ENCODE peak calls at places on chromosomes 12 and 14, in six cellular contexts. F is iris pigment epithelial cell; B is uterus; R is CD8-positive, alpha-beta memory T cell; Z is fibroblast of the conjunctiva; M is pons. H is an unnamed sample.

GRCh38 chr12:112148031-112148513 is 22.7 kb downstream of the TRAFD1 start:
- DNase-seq in M (no peak), Z (peak; percentile 40), B (no peak), R (no peak), F (peak; percentile 92), H (no peak)

GRCh38 chr14:37595809-37596595 is 573 bp downstream of the TTC6 start:
- DNase-seq in F (no peak), B (no peak), Z (no peak), R (peak; percentile 17), M (no peak), H (no peak)

GRCh38 chr14:104337381-104337780 is 199.0 kb downstream of the KIF26A start:
- DNase-seq in B (no peak), M (no peak), R (no peak), Z (no peak), F (no peak), H (no peak)

GRCh38 chr14:94110552-94111181 is at the start of gene IFI27:
- DNase-seq in R (no peak), Z (peak; percentile 67), B (peak; percentile 53), M (no peak), F (peak; percentile 53), H (no peak)

GRCh38 chr12:69007166-69007857 is 74.3 kb upstream of the CPM start:
- DNase-seq in B (no peak), Z (peak; percentile 71), R (no peak), F (peak; percentile 77), M (peak; percentile 39), H (no peak)

GRCh38 chr12:25054783-25055144 is 105.9 kb upstream of the BCAT1 start:
- DNase-seq in Z (no peak), F (peak; percentile 38), M (no peak), B (no peak), R (peak; percentile 23), H (no peak)

GRCh38 chr12:14554281-14555008 is 13.2 kb downstream of the PLBD1 start:
- DNase-seq in M (peak; percentile 82), R (no peak), F (peak; percentile 1), B (peak; percentile 20), Z (no peak), H (peak; percentile 70)

GRCh38 chr14:25400607-25401206 is 350.8 kb upstream of the STXBP6 start:
- DNase-seq in R (no peak), M (peak; percentile 72), F (peak; percentile 35), Z (peak; percentile 27), B (no peak), H (peak; percentile 58)

GRCh38 chr14:59356783-59357182 is 108.4 kb downstream of the GPR135 start:
- DNase-seq in M (no peak), Z (no peak), B (no peak), F (no peak), R (no peak), H (no peak)

GRCh38 chr14:104805326-104805678 is 4.4 kb downstream of the ZBTB42 start:
- DNase-seq in Z (peak; percentile 84), F (peak; percentile 86), M (no peak), B (peak; percentile 55), R (no peak), H (no peak)

GRCh38 chr14:51382506-51382905 is 142.5 kb downstream of the TMX1 start:
- DNase-seq in Z (no peak), M (no peak), F (no peak), B (no peak), R (no peak), H (no peak)

GRCh38 chr14:19974844-19975243 is 547 bp upstream of the OR4K15 start:
- DNase-seq in B (no peak), Z (no peak), M (no peak), F (no peak), R (peak; percentile 58), H (no peak)

GRCh38 chr12:14773685-14774073 is 29.6 kb downstream of the WBP11 start:
- DNase-seq in M (no peak), B (peak; percentile 41), R (no peak), Z (no peak), F (no peak), H (no peak)

GRCh38 chr12:104285740-104286537 is 17.6 kb upstream of the EID3 start:
- DNase-seq in F (peak; percentile 51), M (no peak), B (no peak), R (no peak), Z (no peak), H (no peak)

GRCh38 chr12:45050751-45051489 is at the start of gene DBX2:
- DNase-seq in B (no peak), R (no peak), Z (no peak), F (no peak), M (peak; percentile 38), H (no peak)

GRCh38 chr12:105214670-105215375 is 21.2 kb downstream of the APPL2 start:
- DNase-seq in R (no peak), F (no peak), B (no peak), M (no peak), Z (no peak), H (no peak)

GRCh38 chr12:14416658-14417057 is 51.2 kb downstream of the ATF7IP start:
- DNase-seq in R (peak; percentile 73), F (peak; percentile 93), M (peak; percentile 89), B (no peak), Z (peak; percentile 86), H (peak; percentile 68)